ENCODE peak calls at places on chromosomes 2 and 18, in ten cellular contexts. V is chondrocyte, Y is tibial nerve, F is endothelial cell, N is mucosa of descending colon, I is GM10248, J is fibroblast of pulmonary artery, R is spleen, Z is Caco-2, K is osteocyte. O is an unnamed sample.

GRCh38 chr2:188181439-188181838 is 110.2 kb upstream of the GULP1 start:
- DNase-seq in V (no peak), Y (no peak), F (peak; percentile 4), N (no peak), I (no peak), J (no peak), R (no peak), Z (no peak), K (no peak), O (no peak)

GRCh38 chr2:171102802-171103201 is 57.9 kb downstream of the TLK1 start:
- DNase-seq in V (no peak), Y (no peak), F (no peak), N (no peak), I (no peak), J (no peak), R (no peak), Z (no peak), K (no peak), O (no peak)

GRCh38 chr2:71934595-71935263 is 212.9 kb downstream of the CYP26B1 start:
- DNase-seq in V (no peak), Y (no peak), F (no peak), N (no peak), I (peak; percentile 6), J (peak; percentile 58), R (peak; percentile 37), Z (no peak), K (peak; percentile 73), O (no peak)

GRCh38 chr18:35131387-35132283 is 90.4 kb downstream of the MAPRE2 start:
- DNase-seq in V (no peak), Y (no peak), F (no peak), N (no peak), I (no peak), J (no peak), R (no peak), Z (no peak), K (no peak), O (no peak)

GRCh38 chr2:74369976-74370375 is 10.1 kb downstream of the DCTN1 start:
- DNase-seq in V (peak; percentile 53), Y (no peak), F (no peak), N (no peak), I (no peak), J (no peak), R (no peak), Z (no peak), K (no peak), O (no peak)

GRCh38 chr2:132651115-132652099 is 18.6 kb downstream of the LYPD1 start:
- DNase-seq in V (no peak), Y (no peak), F (peak; percentile 16), N (no peak), I (no peak), J (peak; percentile 81), R (no peak), Z (no peak), K (no peak), O (peak; percentile 51)

GRCh38 chr2:55168221-55169154 is 63.6 kb downstream of the CLHC1 start:
- DNase-seq in V (no peak), Y (no peak), F (no peak), N (no peak), I (peak; percentile 42), J (peak; percentile 76), R (no peak), Z (peak; percentile 61), K (peak; percentile 36), O (peak; percentile 76)

GRCh38 chr2:45433363-45433762 is 177.7 kb downstream of the SRBD1 start:
- DNase-seq in V (no peak), Y (no peak), F (no peak), N (no peak), I (no peak), J (no peak), R (no peak), Z (no peak), K (no peak), O (no peak)

GRCh38 chr18:76875390-76876330 is 53.3 kb downstream of the ZNF236 start:
- DNase-seq in V (no peak), Y (no peak), F (peak; percentile 68), N (no peak), I (peak; percentile 50), J (peak; percentile 55), R (no peak), Z (peak; percentile 44), K (no peak), O (no peak)

GRCh38 chr2:218221015-218221414 is 4.0 kb downstream of the ARPC2 start:
- DNase-seq in V (no peak), Y (no peak), F (no peak), N (no peak), I (no peak), J (no peak), R (no peak), Z (no peak), K (no peak), O (no peak)

GRCh38 chr2:168814939-168815907 is 12.8 kb downstream of the NOSTRIN start:
- DNase-seq in V (no peak), Y (no peak), F (no peak), N (no peak), I (no peak), J (no peak), R (no peak), Z (no peak), K (no peak), O (no peak)

DNA sequence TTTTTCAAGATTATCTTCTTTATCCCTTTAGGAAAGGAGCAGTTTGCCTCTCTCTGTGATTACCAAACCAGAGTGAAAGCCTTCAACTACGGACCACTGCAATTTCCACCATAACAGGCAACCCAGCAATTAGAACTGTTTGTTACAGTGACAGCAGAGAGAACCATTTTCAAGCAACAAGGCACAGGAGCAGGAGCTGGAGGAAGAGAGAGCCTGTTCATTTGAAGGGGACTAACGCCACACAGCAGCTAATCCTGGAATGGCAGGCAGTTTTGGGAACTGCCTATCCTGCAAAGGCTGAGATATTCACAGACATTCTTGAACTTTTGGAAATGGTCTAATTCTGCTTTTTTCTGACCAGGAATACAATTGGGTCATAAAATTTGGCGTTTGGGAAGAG is 1541.9 kb upstream of the PIK3C3 start:
- DNase-seq in V (no peak), Y (no peak), F (peak; percentile 56), N (no peak), I (no peak), J (peak; percentile 36), R (no peak), Z (peak; percentile 2), K (no peak), O (no peak)
- TF ChIP-seq CTCF in V (peak; percentile 26), Y (peak; percentile 8), F (no peak), N (no peak), I (no peak), J (peak; percentile 43), R (no peak), Z (no peak), K (peak; percentile 37), O (no peak)

DNA sequence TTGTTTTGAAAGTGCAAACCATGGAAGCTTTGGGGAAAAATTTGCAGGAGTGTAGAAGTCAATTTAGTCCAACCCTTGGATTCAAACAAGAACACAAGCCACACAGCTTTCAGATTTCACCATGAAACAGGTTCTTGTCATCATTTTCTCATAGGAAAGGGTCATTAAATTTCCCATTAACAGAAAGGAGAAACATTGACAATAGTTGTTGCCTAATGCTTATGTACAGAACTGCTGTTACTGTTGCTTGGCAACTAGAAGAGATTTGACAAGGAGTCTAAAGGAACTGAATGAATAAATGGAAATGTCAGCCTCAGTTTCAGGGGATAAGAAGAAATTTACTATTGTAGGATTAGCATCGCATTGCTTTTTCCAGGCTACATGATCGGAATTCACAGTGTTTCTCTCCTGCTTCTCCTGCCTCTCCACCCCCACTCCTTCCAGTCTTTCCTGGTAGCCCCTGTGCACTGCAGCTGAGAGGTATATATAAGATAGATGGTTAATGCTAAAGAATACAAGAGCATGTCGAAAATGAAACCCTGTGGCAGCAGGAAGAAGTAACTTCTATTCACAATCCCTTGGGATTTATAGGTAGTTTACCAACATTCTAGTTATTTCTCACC is 90.3 kb downstream of the SPATS2L start:
- DNase-seq in V (no peak), Y (no peak), F (no peak), N (no peak), I (no peak), J (peak; percentile 76), R (no peak), Z (no peak), K (no peak), O (peak; percentile 50)
- TF ChIP-seq CTCF in V (no peak), Y (no peak), F (no peak), N (no peak), I (no peak), J (no peak), R (no peak), Z (no peak), K (no peak), O (no peak)

GRCh38 chr18:25058520-25058919 is 293.4 kb downstream of the ZNF521 start:
- DNase-seq in V (no peak), Y (no peak), F (no peak), N (peak; percentile 60), I (no peak), J (no peak), R (no peak), Z (no peak), K (no peak), O (no peak)

GRCh38 chr18:25067291-25068050 is 284.5 kb downstream of the ZNF521 start:
- DNase-seq in V (no peak), Y (no peak), F (no peak), N (no peak), I (no peak), J (no peak), R (no peak), Z (no peak), K (no peak), O (no peak)

GRCh38 chr18:25061345-25061744 is 290.6 kb downstream of the ZNF521 start:
- DNase-seq in V (no peak), Y (no peak), F (no peak), N (no peak), I (no peak), J (no peak), R (no peak), Z (no peak), K (no peak), O (no peak)

GRCh38 chr18:25066536-25066935 is 285.4 kb downstream of the ZNF521 start:
- DNase-seq in V (no peak), Y (no peak), F (no peak), N (no peak), I (no peak), J (no peak), R (no peak), Z (no peak), K (no peak), O (no peak)

GRCh38 chr18:25062720-25063119 is 289.2 kb downstream of the ZNF521 start:
- DNase-seq in V (no peak), Y (no peak), F (no peak), N (no peak), I (no peak), J (no peak), R (no peak), Z (no peak), K (no peak), O (no peak)
- TF ChIP-seq CTCF in V (peak; percentile 35), Y (no peak), F (no peak), N (no peak), I (no peak), J (no peak), R (no peak), Z (no peak), K (peak; percentile 6), O (no peak)

DNA sequence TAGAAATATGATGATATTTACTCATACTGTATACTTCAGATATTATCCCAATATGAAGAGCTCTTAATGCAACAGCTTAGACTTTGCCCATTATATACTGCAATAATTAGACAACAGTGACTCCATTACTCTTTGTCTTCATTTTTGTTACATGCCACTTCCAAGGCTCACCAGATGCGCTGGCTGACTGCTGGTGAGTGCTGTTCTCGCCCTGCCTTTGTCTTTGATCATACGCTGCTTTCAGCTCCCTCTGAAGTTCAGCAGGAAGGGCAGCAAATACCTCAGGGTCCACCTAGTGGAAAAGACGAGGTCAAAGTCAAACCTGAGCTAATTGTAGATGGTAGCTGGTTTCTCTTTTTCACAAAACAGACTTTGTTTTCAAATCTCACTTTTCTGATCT is 66.3 kb downstream of the EIF5B start:
- DNase-seq in V (no peak), Y (no peak), F (no peak), N (no peak), I (no peak), J (no peak), R (no peak), Z (peak; percentile 42), K (no peak), O (no peak)
- TF ChIP-seq CTCF in V (no peak), Y (no peak), F (no peak), N (no peak), I (no peak), J (no peak), R (no peak), Z (peak; percentile 48), K (no peak), O (peak; percentile 36)

O was measured in HFFc6.